ENCODE peak calls at places on chromosomes 11 and 22, in eight cellular contexts. One of them, this sample, is unnamed.

GRCh38 chr11:10147195-10147594 is 146.8 kb downstream of the SBF2 start:
- DNase-seq in stimulated activated CD8-positive, alpha-beta memory T cell treated with anti-CD3 and anti-CD28 coated beads, Interleukin-15, amount 100 ng/mL, for 4 hours: no peak
- DNase-seq in GM12865: no peak
- DNase-seq in breast epithelium: no peak
- DNase-seq in activated CD8-positive, alpha-beta T cell treated with anti-CD3 and anti-CD28 coated beads for 36 hours: no peak
- DNase-seq in B cell: no peak
- DNase-seq in BJ: no peak
- DNase-seq in fibroblast of pulmonary artery: no peak
- DNase-seq in this sample: no peak

GRCh38 chr11:82865841-82866240 is 34.4 kb downstream of the PRCP start:
- DNase-seq in fibroblast of pulmonary artery: no peak
- DNase-seq in BJ: no peak
- DNase-seq in stimulated activated CD8-positive, alpha-beta memory T cell treated with anti-CD3 and anti-CD28 coated beads, Interleukin-15, amount 100 ng/mL, for 4 hours: no peak
- DNase-seq in breast epithelium: no peak
- DNase-seq in activated CD8-positive, alpha-beta T cell treated with anti-CD3 and anti-CD28 coated beads for 36 hours: no peak
- DNase-seq in B cell: no peak
- DNase-seq in GM12865: no peak
- DNase-seq in this sample: no peak

GRCh38 chr11:2831826-2832717 is 53.5 kb downstream of the CDKN1C start:
- DNase-seq in B cell: no peak
- DNase-seq in BJ: no peak
- DNase-seq in fibroblast of pulmonary artery: no peak
- DNase-seq in stimulated activated CD8-positive, alpha-beta memory T cell treated with anti-CD3 and anti-CD28 coated beads, Interleukin-15, amount 100 ng/mL, for 4 hours: no peak
- DNase-seq in GM12865: no peak
- DNase-seq in activated CD8-positive, alpha-beta T cell treated with anti-CD3 and anti-CD28 coated beads for 36 hours: no peak
- DNase-seq in breast epithelium: no peak
- DNase-seq in this sample: no peak

GRCh38 chr11:116881153-116881552 is 43.7 kb upstream of the APOA1 start:
- DNase-seq in fibroblast of pulmonary artery: no peak
- DNase-seq in BJ: no peak
- DNase-seq in breast epithelium: no peak
- DNase-seq in stimulated activated CD8-positive, alpha-beta memory T cell treated with anti-CD3 and anti-CD28 coated beads, Interleukin-15, amount 100 ng/mL, for 4 hours: no peak
- DNase-seq in B cell: no peak
- DNase-seq in GM12865: no peak
- DNase-seq in activated CD8-positive, alpha-beta T cell treated with anti-CD3 and anti-CD28 coated beads for 36 hours: no peak
- DNase-seq in this sample: no peak

GRCh38 chr11:12172493-12173013 is 62.2 kb downstream of the MICAL2 start:
- DNase-seq in breast epithelium: no peak
- DNase-seq in GM12865: no peak
- DNase-seq in B cell: no peak
- DNase-seq in activated CD8-positive, alpha-beta T cell treated with anti-CD3 and anti-CD28 coated beads for 36 hours: no peak
- DNase-seq in fibroblast of pulmonary artery: no peak
- DNase-seq in stimulated activated CD8-positive, alpha-beta memory T cell treated with anti-CD3 and anti-CD28 coated beads, Interleukin-15, amount 100 ng/mL, for 4 hours: no peak
- DNase-seq in BJ: no peak
- DNase-seq in this sample: no peak

GRCh38 chr11:77244277-77245014 is 57.0 kb downstream of the GDPD4 start:
- DNase-seq in GM12865: no peak
- DNase-seq in fibroblast of pulmonary artery: peak
- DNase-seq in B cell: no peak
- DNase-seq in breast epithelium: no peak
- DNase-seq in activated CD8-positive, alpha-beta T cell treated with anti-CD3 and anti-CD28 coated beads for 36 hours: no peak
- DNase-seq in stimulated activated CD8-positive, alpha-beta memory T cell treated with anti-CD3 and anti-CD28 coated beads, Interleukin-15, amount 100 ng/mL, for 4 hours: no peak
- DNase-seq in BJ: peak
- DNase-seq in this sample: peak

GRCh38 chr11:46529086-46529905 is 64.5 kb downstream of the AMBRA1 start:
- DNase-seq in B cell: peak
- DNase-seq in stimulated activated CD8-positive, alpha-beta memory T cell treated with anti-CD3 and anti-CD28 coated beads, Interleukin-15, amount 100 ng/mL, for 4 hours: peak
- DNase-seq in breast epithelium: peak
- DNase-seq in activated CD8-positive, alpha-beta T cell treated with anti-CD3 and anti-CD28 coated beads for 36 hours: peak
- DNase-seq in fibroblast of pulmonary artery: peak
- DNase-seq in BJ: no peak
- DNase-seq in GM12865: peak
- DNase-seq in this sample: no peak

GRCh38 chr11:19714387-19715363 is 2.0 kb downstream of the NAV2 start:
- DNase-seq in activated CD8-positive, alpha-beta T cell treated with anti-CD3 and anti-CD28 coated beads for 36 hours: peak
- DNase-seq in breast epithelium: peak
- DNase-seq in stimulated activated CD8-positive, alpha-beta memory T cell treated with anti-CD3 and anti-CD28 coated beads, Interleukin-15, amount 100 ng/mL, for 4 hours: no peak
- DNase-seq in BJ: peak
- DNase-seq in fibroblast of pulmonary artery: peak
- DNase-seq in GM12865: no peak
- DNase-seq in B cell: peak
- DNase-seq in this sample: no peak

GRCh38 chr11:95682552-95682951 is 107.0 kb downstream of the FAM76B start:
- DNase-seq in stimulated activated CD8-positive, alpha-beta memory T cell treated with anti-CD3 and anti-CD28 coated beads, Interleukin-15, amount 100 ng/mL, for 4 hours: no peak
- DNase-seq in fibroblast of pulmonary artery: no peak
- DNase-seq in GM12865: no peak
- DNase-seq in activated CD8-positive, alpha-beta T cell treated with anti-CD3 and anti-CD28 coated beads for 36 hours: peak
- DNase-seq in B cell: no peak
- DNase-seq in breast epithelium: no peak
- DNase-seq in BJ: no peak
- DNase-seq in this sample: no peak

GRCh38 chr11:70029831-70030811 is 48.0 kb upstream of the ANO1 start:
- DNase-seq in activated CD8-positive, alpha-beta T cell treated with anti-CD3 and anti-CD28 coated beads for 36 hours: no peak
- DNase-seq in GM12865: no peak
- DNase-seq in B cell: no peak
- DNase-seq in fibroblast of pulmonary artery: no peak
- DNase-seq in breast epithelium: no peak
- DNase-seq in stimulated activated CD8-positive, alpha-beta memory T cell treated with anti-CD3 and anti-CD28 coated beads, Interleukin-15, amount 100 ng/mL, for 4 hours: no peak
- DNase-seq in BJ: no peak
- DNase-seq in this sample: no peak

GRCh38 chr11:126477526-126478275 is 122.2 kb downstream of the ST3GAL4 start:
- DNase-seq in breast epithelium: no peak
- DNase-seq in B cell: no peak
- DNase-seq in stimulated activated CD8-positive, alpha-beta memory T cell treated with anti-CD3 and anti-CD28 coated beads, Interleukin-15, amount 100 ng/mL, for 4 hours: no peak
- DNase-seq in fibroblast of pulmonary artery: no peak
- DNase-seq in activated CD8-positive, alpha-beta T cell treated with anti-CD3 and anti-CD28 coated beads for 36 hours: peak
- DNase-seq in BJ: no peak
- DNase-seq in GM12865: peak
- DNase-seq in this sample: no peak

GRCh38 chr11:9144828-9145227 is 53.4 kb upstream of the SCUBE2 start:
- DNase-seq in activated CD8-positive, alpha-beta T cell treated with anti-CD3 and anti-CD28 coated beads for 36 hours: no peak
- DNase-seq in GM12865: no peak
- DNase-seq in B cell: no peak
- DNase-seq in BJ: no peak
- DNase-seq in fibroblast of pulmonary artery: no peak
- DNase-seq in breast epithelium: peak
- DNase-seq in stimulated activated CD8-positive, alpha-beta memory T cell treated with anti-CD3 and anti-CD28 coated beads, Interleukin-15, amount 100 ng/mL, for 4 hours: no peak
- DNase-seq in this sample: no peak

GRCh38 chr11:14537134-14537599 is 17.0 kb upstream of the PSMA1 start:
- DNase-seq in fibroblast of pulmonary artery: peak
- DNase-seq in breast epithelium: no peak
- DNase-seq in GM12865: peak
- DNase-seq in stimulated activated CD8-positive, alpha-beta memory T cell treated with anti-CD3 and anti-CD28 coated beads, Interleukin-15, amount 100 ng/mL, for 4 hours: no peak
- DNase-seq in activated CD8-positive, alpha-beta T cell treated with anti-CD3 and anti-CD28 coated beads for 36 hours: peak
- DNase-seq in B cell: peak
- DNase-seq in BJ: no peak
- DNase-seq in this sample: no peak

GRCh38 chr11:70244698-70245097 is 25.8 kb upstream of the PPFIA1 start:
- DNase-seq in fibroblast of pulmonary artery: peak
- DNase-seq in GM12865: no peak
- DNase-seq in B cell: no peak
- DNase-seq in BJ: peak
- DNase-seq in activated CD8-positive, alpha-beta T cell treated with anti-CD3 and anti-CD28 coated beads for 36 hours: no peak
- DNase-seq in stimulated activated CD8-positive, alpha-beta memory T cell treated with anti-CD3 and anti-CD28 coated beads, Interleukin-15, amount 100 ng/mL, for 4 hours: no peak
- DNase-seq in breast epithelium: no peak
- DNase-seq in this sample: peak

GRCh38 chr22:24026733-24027132 is 15.6 kb downstream of the CABIN1 start:
- DNase-seq in B cell: no peak
- DNase-seq in GM12865: no peak
- DNase-seq in fibroblast of pulmonary artery: no peak
- DNase-seq in BJ: no peak
- DNase-seq in activated CD8-positive, alpha-beta T cell treated with anti-CD3 and anti-CD28 coated beads for 36 hours: no peak
- DNase-seq in breast epithelium: no peak
- DNase-seq in stimulated activated CD8-positive, alpha-beta memory T cell treated with anti-CD3 and anti-CD28 coated beads, Interleukin-15, amount 100 ng/mL, for 4 hours: no peak
- DNase-seq in this sample: no peak

GRCh38 chr11:32792948-32793475 is 1.4 kb downstream of the CCDC73 start:
- DNase-seq in activated CD8-positive, alpha-beta T cell treated with anti-CD3 and anti-CD28 coated beads for 36 hours: peak
- DNase-seq in B cell: peak
- DNase-seq in BJ: peak
- DNase-seq in GM12865: peak
- DNase-seq in stimulated activated CD8-positive, alpha-beta memory T cell treated with anti-CD3 and anti-CD28 coated beads, Interleukin-15, amount 100 ng/mL, for 4 hours: peak
- DNase-seq in fibroblast of pulmonary artery: peak
- DNase-seq in breast epithelium: no peak
- DNase-seq in this sample: no peak

GRCh38 chr22:49968313-49968830 is 7.8 kb downstream of the PIM3 start:
- DNase-seq in breast epithelium: peak
- DNase-seq in B cell: peak
- DNase-seq in fibroblast of pulmonary artery: no peak
- DNase-seq in stimulated activated CD8-positive, alpha-beta memory T cell treated with anti-CD3 and anti-CD28 coated beads, Interleukin-15, amount 100 ng/mL, for 4 hours: no peak
- DNase-seq in activated CD8-positive, alpha-beta T cell treated with anti-CD3 and anti-CD28 coated beads for 36 hours: no peak
- DNase-seq in BJ: no peak
- DNase-seq in GM12865: no peak
- DNase-seq in this sample: no peak

GRCh38 chr11:70247710-70248072 is 22.8 kb upstream of the PPFIA1 start:
- DNase-seq in B cell: no peak
- DNase-seq in GM12865: no peak
- DNase-seq in BJ: no peak
- DNase-seq in activated CD8-positive, alpha-beta T cell treated with anti-CD3 and anti-CD28 coated beads for 36 hours: no peak
- DNase-seq in fibroblast of pulmonary artery: no peak
- DNase-seq in stimulated activated CD8-positive, alpha-beta memory T cell treated with anti-CD3 and anti-CD28 coated beads, Interleukin-15, amount 100 ng/mL, for 4 hours: no peak
- DNase-seq in breast epithelium: peak
- DNase-seq in this sample: no peak

GRCh38 chr11:56932572-56933235 is 56.0 kb upstream of the OR5AK2 start:
- DNase-seq in GM12865: no peak
- DNase-seq in BJ: no peak
- DNase-seq in B cell: no peak
- DNase-seq in breast epithelium: no peak
- DNase-seq in fibroblast of pulmonary artery: peak
- DNase-seq in activated CD8-positive, alpha-beta T cell treated with anti-CD3 and anti-CD28 coated beads for 36 hours: no peak
- DNase-seq in stimulated activated CD8-positive, alpha-beta memory T cell treated with anti-CD3 and anti-CD28 coated beads, Interleukin-15, amount 100 ng/mL, for 4 hours: no peak
- DNase-seq in this sample: peak

GRCh38 chr11:61871158-61871597 is 20.2 kb downstream of the FADS3 start:
- DNase-seq in BJ: no peak
- DNase-seq in activated CD8-positive, alpha-beta T cell treated with anti-CD3 and anti-CD28 coated beads for 36 hours: peak
- DNase-seq in stimulated activated CD8-positive, alpha-beta memory T cell treated with anti-CD3 and anti-CD28 coated beads, Interleukin-15, amount 100 ng/mL, for 4 hours: peak
- DNase-seq in fibroblast of pulmonary artery: peak
- DNase-seq in B cell: peak
- DNase-seq in GM12865: peak
- DNase-seq in breast epithelium: peak
- DNase-seq in this sample: peak

GRCh38 chr22:26922804-26923203 is 265.4 kb downstream of the MIAT start:
- DNase-seq in activated CD8-positive, alpha-beta T cell treated with anti-CD3 and anti-CD28 coated beads for 36 hours: peak
- DNase-seq in GM12865: no peak
- DNase-seq in breast epithelium: no peak
- DNase-seq in stimulated activated CD8-positive, alpha-beta memory T cell treated with anti-CD3 and anti-CD28 coated beads, Interleukin-15, amount 100 ng/mL, for 4 hours: no peak
- DNase-seq in B cell: no peak
- DNase-seq in BJ: no peak
- DNase-seq in fibroblast of pulmonary artery: no peak
- DNase-seq in this sample: no peak

GRCh38 chr22:44317163-44317455 is 4.4 kb upstream of the SHISAL1 start:
- DNase-seq in fibroblast of pulmonary artery: no peak
- DNase-seq in breast epithelium: no peak
- DNase-seq in stimulated activated CD8-positive, alpha-beta memory T cell treated with anti-CD3 and anti-CD28 coated beads, Interleukin-15, amount 100 ng/mL, for 4 hours: no peak
- DNase-seq in GM12865: no peak
- DNase-seq in B cell: no peak
- DNase-seq in BJ: no peak
- DNase-seq in activated CD8-positive, alpha-beta T cell treated with anti-CD3 and anti-CD28 coated beads for 36 hours: no peak
- DNase-seq in this sample: no peak

GRCh38 chr22:35725521-35725920 is 7.8 kb downstream of the APOL5 start:
- DNase-seq in breast epithelium: no peak
- DNase-seq in fibroblast of pulmonary artery: no peak
- DNase-seq in GM12865: no peak
- DNase-seq in BJ: no peak
- DNase-seq in B cell: no peak
- DNase-seq in activated CD8-positive, alpha-beta T cell treated with anti-CD3 and anti-CD28 coated beads for 36 hours: no peak
- DNase-seq in stimulated activated CD8-positive, alpha-beta memory T cell treated with anti-CD3 and anti-CD28 coated beads, Interleukin-15, amount 100 ng/mL, for 4 hours: no peak
- DNase-seq in this sample: no peak

GRCh38 chr11:77779935-77780334 is 40.6 kb downstream of the RSF1 start:
- DNase-seq in fibroblast of pulmonary artery: peak
- DNase-seq in breast epithelium: no peak
- DNase-seq in B cell: no peak
- DNase-seq in activated CD8-positive, alpha-beta T cell treated with anti-CD3 and anti-CD28 coated beads for 36 hours: no peak
- DNase-seq in stimulated activated CD8-positive, alpha-beta memory T cell treated with anti-CD3 and anti-CD28 coated beads, Interleukin-15, amount 100 ng/mL, for 4 hours: no peak
- DNase-seq in GM12865: no peak
- DNase-seq in BJ: no peak
- DNase-seq in this sample: no peak

GRCh38 chr22:19065298-19065859 is 56.8 kb downstream of the DGCR2 start:
- DNase-seq in BJ: no peak
- DNase-seq in B cell: no peak
- DNase-seq in activated CD8-positive, alpha-beta T cell treated with anti-CD3 and anti-CD28 coated beads for 36 hours: no peak
- DNase-seq in stimulated activated CD8-positive, alpha-beta memory T cell treated with anti-CD3 and anti-CD28 coated beads, Interleukin-15, amount 100 ng/mL, for 4 hours: no peak
- DNase-seq in GM12865: no peak
- DNase-seq in breast epithelium: no peak
- DNase-seq in fibroblast of pulmonary artery: no peak
- DNase-seq in this sample: no peak

GRCh38 chr11:45304111-45304991 is 18.2 kb upstream of the SYT13 start:
- DNase-seq in BJ: no peak
- DNase-seq in B cell: no peak
- DNase-seq in fibroblast of pulmonary artery: no peak
- DNase-seq in GM12865: peak
- DNase-seq in activated CD8-positive, alpha-beta T cell treated with anti-CD3 and anti-CD28 coated beads for 36 hours: peak
- DNase-seq in stimulated activated CD8-positive, alpha-beta memory T cell treated with anti-CD3 and anti-CD28 coated beads, Interleukin-15, amount 100 ng/mL, for 4 hours: no peak
- DNase-seq in breast epithelium: no peak
- DNase-seq in this sample: no peak

GRCh38 chr22:41201146-41201545 is 4.0 kb upstream of the L3MBTL2 start:
- DNase-seq in stimulated activated CD8-positive, alpha-beta memory T cell treated with anti-CD3 and anti-CD28 coated beads, Interleukin-15, amount 100 ng/mL, for 4 hours: no peak
- DNase-seq in GM12865: no peak
- DNase-seq in B cell: no peak
- DNase-seq in BJ: no peak
- DNase-seq in activated CD8-positive, alpha-beta T cell treated with anti-CD3 and anti-CD28 coated beads for 36 hours: no peak
- DNase-seq in fibroblast of pulmonary artery: no peak
- DNase-seq in breast epithelium: no peak
- DNase-seq in this sample: no peak

GRCh38 chr22:39185601-39186012 is 33.1 kb upstream of the CBX7 start:
- DNase-seq in BJ: peak
- DNase-seq in breast epithelium: peak
- DNase-seq in GM12865: no peak
- DNase-seq in activated CD8-positive, alpha-beta T cell treated with anti-CD3 and anti-CD28 coated beads for 36 hours: no peak
- DNase-seq in stimulated activated CD8-positive, alpha-beta memory T cell treated with anti-CD3 and anti-CD28 coated beads, Interleukin-15, amount 100 ng/mL, for 4 hours: no peak
- DNase-seq in B cell: no peak
- DNase-seq in fibroblast of pulmonary artery: peak
- DNase-seq in this sample: no peak

GRCh38 chr11:31974737-31975136 is 116.1 kb upstream of the RCN1 start:
- DNase-seq in stimulated activated CD8-positive, alpha-beta memory T cell treated with anti-CD3 and anti-CD28 coated beads, Interleukin-15, amount 100 ng/mL, for 4 hours: no peak
- DNase-seq in activated CD8-positive, alpha-beta T cell treated with anti-CD3 and anti-CD28 coated beads for 36 hours: no peak
- DNase-seq in fibroblast of pulmonary artery: peak
- DNase-seq in GM12865: no peak
- DNase-seq in BJ: peak
- DNase-seq in B cell: no peak
- DNase-seq in breast epithelium: no peak
- DNase-seq in this sample: peak

GRCh38 chr11:3857628-3858027 is 2.2 kb downstream of the STIM1 start:
- DNase-seq in stimulated activated CD8-positive, alpha-beta memory T cell treated with anti-CD3 and anti-CD28 coated beads, Interleukin-15, amount 100 ng/mL, for 4 hours: no peak
- DNase-seq in breast epithelium: no peak
- DNase-seq in BJ: no peak
- DNase-seq in activated CD8-positive, alpha-beta T cell treated with anti-CD3 and anti-CD28 coated beads for 36 hours: no peak
- DNase-seq in fibroblast of pulmonary artery: no peak
- DNase-seq in B cell: no peak
- DNase-seq in GM12865: no peak
- DNase-seq in this sample: no peak

GRCh38 chr11:109946322-109946846 is 146.8 kb upstream of the ZC3H12C start:
- DNase-seq in fibroblast of pulmonary artery: peak
- DNase-seq in breast epithelium: peak
- DNase-seq in GM12865: peak
- DNase-seq in activated CD8-positive, alpha-beta T cell treated with anti-CD3 and anti-CD28 coated beads for 36 hours: peak
- DNase-seq in B cell: peak
- DNase-seq in BJ: peak
- DNase-seq in stimulated activated CD8-positive, alpha-beta memory T cell treated with anti-CD3 and anti-CD28 coated beads, Interleukin-15, amount 100 ng/mL, for 4 hours: no peak
- DNase-seq in this sample: peak

GRCh38 chr11:118194835-118195627 is 18.6 kb upstream of the SCN2B start:
- DNase-seq in GM12865: no peak
- DNase-seq in breast epithelium: peak
- DNase-seq in B cell: no peak
- DNase-seq in BJ: peak
- DNase-seq in activated CD8-positive, alpha-beta T cell treated with anti-CD3 and anti-CD28 coated beads for 36 hours: no peak
- DNase-seq in fibroblast of pulmonary artery: peak
- DNase-seq in stimulated activated CD8-positive, alpha-beta memory T cell treated with anti-CD3 and anti-CD28 coated beads, Interleukin-15, amount 100 ng/mL, for 4 hours: no peak
- DNase-seq in this sample: peak

GRCh38 chr11:64233913-64234839 is at the start of gene VEGFB:
- DNase-seq in GM12865: peak
- DNase-seq in breast epithelium: no peak
- DNase-seq in B cell: peak
- DNase-seq in fibroblast of pulmonary artery: peak
- DNase-seq in stimulated activated CD8-positive, alpha-beta memory T cell treated with anti-CD3 and anti-CD28 coated beads, Interleukin-15, amount 100 ng/mL, for 4 hours: peak
- DNase-seq in activated CD8-positive, alpha-beta T cell treated with anti-CD3 and anti-CD28 coated beads for 36 hours: peak
- DNase-seq in BJ: no peak
- DNase-seq in this sample: no peak

GRCh38 chr22:45425101-45425500 is 11.6 kb downstream of the RIBC2 start:
- DNase-seq in fibroblast of pulmonary artery: peak
- DNase-seq in B cell: no peak
- DNase-seq in stimulated activated CD8-positive, alpha-beta memory T cell treated with anti-CD3 and anti-CD28 coated beads, Interleukin-15, amount 100 ng/mL, for 4 hours: no peak
- DNase-seq in GM12865: no peak
- DNase-seq in BJ: no peak
- DNase-seq in breast epithelium: no peak
- DNase-seq in activated CD8-positive, alpha-beta T cell treated with anti-CD3 and anti-CD28 coated beads for 36 hours: no peak
- DNase-seq in this sample: no peak

This sample was measured in AG09309.